ENCODE peak calls at places on chromosome 14, in ten cellular contexts. One of them, this sample, is unnamed.

GRCh38 chr14:30569216-30569902 is 10.4 kb downstream of the G2E3 start:
- DNase-seq in heart left ventricle: no peak
- DNase-seq in AG04450: no peak
- DNase-seq in fibroblast of lung: peak
- DNase-seq in dorsolateral prefrontal cortex: no peak
- DNase-seq in brain microvascular endothelial cell: no peak
- DNase-seq in transverse colon: no peak
- DNase-seq in CD4-positive, alpha-beta T cell: no peak
- DNase-seq in aorta: no peak
- DNase-seq in GM23248: no peak
- DNase-seq in this sample: no peak

GRCh38 chr14:58272589-58273372 is 25.6 kb upstream of the ARID4A start:
- DNase-seq in transverse colon: no peak
- DNase-seq in GM23248: peak
- DNase-seq in CD4-positive, alpha-beta T cell: no peak
- DNase-seq in AG04450: peak
- DNase-seq in brain microvascular endothelial cell: peak
- DNase-seq in aorta: no peak
- DNase-seq in dorsolateral prefrontal cortex: no peak
- DNase-seq in heart left ventricle: peak
- DNase-seq in fibroblast of lung: peak
- DNase-seq in this sample: no peak

GRCh38 chr14:65373011-65373670 is 39.4 kb upstream of the FUT8 start:
- DNase-seq in fibroblast of lung: no peak
- DNase-seq in dorsolateral prefrontal cortex: no peak
- DNase-seq in aorta: no peak
- DNase-seq in heart left ventricle: no peak
- DNase-seq in brain microvascular endothelial cell: no peak
- DNase-seq in AG04450: no peak
- DNase-seq in GM23248: no peak
- DNase-seq in CD4-positive, alpha-beta T cell: no peak
- DNase-seq in transverse colon: no peak
- DNase-seq in this sample: peak

GRCh38 chr14:25988536-25988935 is 609.3 kb downstream of the NOVA1 start:
- DNase-seq in CD4-positive, alpha-beta T cell: no peak
- DNase-seq in dorsolateral prefrontal cortex: no peak
- DNase-seq in fibroblast of lung: no peak
- DNase-seq in heart left ventricle: no peak
- DNase-seq in AG04450: no peak
- DNase-seq in brain microvascular endothelial cell: no peak
- DNase-seq in aorta: no peak
- DNase-seq in transverse colon: no peak
- DNase-seq in GM23248: no peak
- DNase-seq in this sample: no peak

GRCh38 chr14:39266589-39266870 is 32.8 kb downstream of the MIA2 start:
- DNase-seq in transverse colon: peak
- DNase-seq in brain microvascular endothelial cell: no peak
- DNase-seq in dorsolateral prefrontal cortex: no peak
- DNase-seq in fibroblast of lung: peak
- DNase-seq in CD4-positive, alpha-beta T cell: no peak
- DNase-seq in GM23248: peak
- DNase-seq in heart left ventricle: peak
- DNase-seq in AG04450: no peak
- DNase-seq in aorta: peak
- DNase-seq in this sample: peak

GRCh38 chr14:24013654-24014514 is 25.2 kb downstream of the DHRS4L2 start:
- DNase-seq in transverse colon: peak
- DNase-seq in heart left ventricle: peak
- DNase-seq in GM23248: peak
- DNase-seq in CD4-positive, alpha-beta T cell: peak
- DNase-seq in aorta: no peak
- DNase-seq in dorsolateral prefrontal cortex: no peak
- DNase-seq in AG04450: peak
- DNase-seq in brain microvascular endothelial cell: peak
- DNase-seq in fibroblast of lung: peak
- DNase-seq in this sample: peak

GRCh38 chr14:74816124-74816523 is 53.0 kb downstream of the YLPM1 start:
- DNase-seq in GM23248: no peak
- DNase-seq in brain microvascular endothelial cell: no peak
- DNase-seq in AG04450: no peak
- DNase-seq in transverse colon: no peak
- DNase-seq in aorta: no peak
- DNase-seq in dorsolateral prefrontal cortex: no peak
- DNase-seq in heart left ventricle: no peak
- DNase-seq in CD4-positive, alpha-beta T cell: no peak
- DNase-seq in fibroblast of lung: no peak
- DNase-seq in this sample: no peak

GRCh38 chr14:88790501-88791251 is 2.1 kb downstream of the EML5 start:
- DNase-seq in GM23248: no peak
- DNase-seq in fibroblast of lung: no peak
- DNase-seq in aorta: no peak
- DNase-seq in heart left ventricle: no peak
- DNase-seq in brain microvascular endothelial cell: no peak
- DNase-seq in dorsolateral prefrontal cortex: no peak
- DNase-seq in AG04450: no peak
- DNase-seq in CD4-positive, alpha-beta T cell: no peak
- DNase-seq in transverse colon: no peak
- DNase-seq in this sample: no peak

GRCh38 chr14:92724516-92725340 is 23.7 kb downstream of the LGMN start:
- DNase-seq in fibroblast of lung: no peak
- DNase-seq in CD4-positive, alpha-beta T cell: no peak
- DNase-seq in GM23248: no peak
- DNase-seq in dorsolateral prefrontal cortex: no peak
- DNase-seq in transverse colon: peak
- DNase-seq in brain microvascular endothelial cell: no peak
- DNase-seq in aorta: no peak
- DNase-seq in heart left ventricle: peak
- DNase-seq in AG04450: no peak
- DNase-seq in this sample: no peak

GRCh38 chr14:80095623-80096022 is 115.7 kb downstream of the DIO2 start:
- DNase-seq in dorsolateral prefrontal cortex: no peak
- DNase-seq in heart left ventricle: no peak
- DNase-seq in AG04450: peak
- DNase-seq in GM23248: peak
- DNase-seq in transverse colon: no peak
- DNase-seq in CD4-positive, alpha-beta T cell: no peak
- DNase-seq in brain microvascular endothelial cell: peak
- DNase-seq in fibroblast of lung: peak
- DNase-seq in aorta: no peak
- DNase-seq in this sample: no peak

GRCh38 chr14:56294125-56294524 is 175.9 kb downstream of the PELI2 start:
- DNase-seq in brain microvascular endothelial cell: no peak
- DNase-seq in GM23248: no peak
- DNase-seq in fibroblast of lung: no peak
- DNase-seq in AG04450: no peak
- DNase-seq in aorta: no peak
- DNase-seq in dorsolateral prefrontal cortex: no peak
- DNase-seq in CD4-positive, alpha-beta T cell: no peak
- DNase-seq in heart left ventricle: no peak
- DNase-seq in transverse colon: no peak
- DNase-seq in this sample: no peak

GRCh38 chr14:35340616-35341453 is 48.7 kb downstream of the PSMA6 start:
- DNase-seq in aorta: peak
- DNase-seq in heart left ventricle: no peak
- DNase-seq in AG04450: no peak
- DNase-seq in dorsolateral prefrontal cortex: no peak
- DNase-seq in brain microvascular endothelial cell: no peak
- DNase-seq in GM23248: no peak
- DNase-seq in CD4-positive, alpha-beta T cell: no peak
- DNase-seq in transverse colon: no peak
- DNase-seq in fibroblast of lung: no peak
- DNase-seq in this sample: peak
- H3K27ac ChIP-seq in aorta: no peak
- H3K27ac ChIP-seq in heart left ventricle: peak
- H3K27ac ChIP-seq in AG04450: no peak
- H3K27ac ChIP-seq in dorsolateral prefrontal cortex: peak
- H3K27ac ChIP-seq in brain microvascular endothelial cell: no peak
- H3K27ac ChIP-seq in GM23248: no peak
- H3K27ac ChIP-seq in CD4-positive, alpha-beta T cell: no peak
- H3K27ac ChIP-seq in transverse colon: peak
- H3K27ac ChIP-seq in fibroblast of lung: no peak
- H3K27ac ChIP-seq in this sample: peak

GRCh38 chr14:36996857-36997590 is 175.4 kb downstream of the SLC25A21 start:
- DNase-seq in heart left ventricle: no peak
- DNase-seq in GM23248: no peak
- DNase-seq in aorta: no peak
- DNase-seq in fibroblast of lung: no peak
- DNase-seq in dorsolateral prefrontal cortex: no peak
- DNase-seq in CD4-positive, alpha-beta T cell: no peak
- DNase-seq in transverse colon: no peak
- DNase-seq in brain microvascular endothelial cell: no peak
- DNase-seq in AG04450: no peak
- DNase-seq in this sample: no peak
- H3K27ac ChIP-seq in heart left ventricle: no peak
- H3K27ac ChIP-seq in GM23248: no peak
- H3K27ac ChIP-seq in aorta: no peak
- H3K27ac ChIP-seq in fibroblast of lung: no peak
- H3K27ac ChIP-seq in dorsolateral prefrontal cortex: no peak
- H3K27ac ChIP-seq in CD4-positive, alpha-beta T cell: no peak
- H3K27ac ChIP-seq in transverse colon: no peak
- H3K27ac ChIP-seq in brain microvascular endothelial cell: peak
- H3K27ac ChIP-seq in AG04450: no peak
- H3K27ac ChIP-seq in this sample: no peak

GRCh38 chr14:94558842-94559241 is 2.4 kb upstream of the SERPINA4 start:
- DNase-seq in aorta: no peak
- DNase-seq in heart left ventricle: no peak
- DNase-seq in fibroblast of lung: no peak
- DNase-seq in AG04450: no peak
- DNase-seq in brain microvascular endothelial cell: no peak
- DNase-seq in GM23248: no peak
- DNase-seq in CD4-positive, alpha-beta T cell: no peak
- DNase-seq in transverse colon: no peak
- DNase-seq in dorsolateral prefrontal cortex: no peak
- DNase-seq in this sample: no peak

GRCh38 chr14:94555991-94556390 is 5.3 kb upstream of the SERPINA4 start:
- DNase-seq in brain microvascular endothelial cell: no peak
- DNase-seq in GM23248: no peak
- DNase-seq in heart left ventricle: no peak
- DNase-seq in CD4-positive, alpha-beta T cell: no peak
- DNase-seq in transverse colon: no peak
- DNase-seq in dorsolateral prefrontal cortex: no peak
- DNase-seq in fibroblast of lung: no peak
- DNase-seq in AG04450: no peak
- DNase-seq in aorta: no peak
- DNase-seq in this sample: peak

GRCh38 chr14:94559638-94560290 is 1.5 kb upstream of the SERPINA4 start:
- DNase-seq in GM23248: no peak
- DNase-seq in transverse colon: no peak
- DNase-seq in CD4-positive, alpha-beta T cell: no peak
- DNase-seq in dorsolateral prefrontal cortex: no peak
- DNase-seq in AG04450: no peak
- DNase-seq in brain microvascular endothelial cell: no peak
- DNase-seq in heart left ventricle: no peak
- DNase-seq in aorta: no peak
- DNase-seq in fibroblast of lung: no peak
- DNase-seq in this sample: no peak

GRCh38 chr14:94560291-94560665 is 964 bp upstream of the SERPINA4 start:
- DNase-seq in brain microvascular endothelial cell: no peak
- DNase-seq in AG04450: no peak
- DNase-seq in dorsolateral prefrontal cortex: no peak
- DNase-seq in aorta: no peak
- DNase-seq in fibroblast of lung: no peak
- DNase-seq in CD4-positive, alpha-beta T cell: no peak
- DNase-seq in heart left ventricle: no peak
- DNase-seq in transverse colon: no peak
- DNase-seq in GM23248: no peak
- DNase-seq in this sample: no peak

DNA sequence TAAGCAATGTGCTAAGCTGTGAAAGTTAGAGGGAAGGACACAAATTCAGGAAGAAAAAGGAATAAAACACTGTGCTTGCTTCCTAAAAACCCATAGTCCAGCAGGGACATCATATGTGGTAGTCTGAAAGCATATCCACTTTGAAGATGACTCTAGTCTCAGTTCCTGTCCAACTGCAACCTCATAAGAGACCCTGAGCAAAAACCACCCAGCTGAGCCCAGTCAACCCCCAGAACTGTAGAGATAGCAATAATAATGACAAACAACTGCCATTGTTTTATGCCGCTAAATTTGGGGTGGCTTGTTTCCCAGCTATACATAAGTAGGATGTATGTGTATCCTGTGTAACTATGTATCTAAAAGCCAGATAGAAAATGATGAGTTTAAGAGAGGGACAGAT is 3.9 kb upstream of the SERPINA4 start:
- DNase-seq in heart left ventricle: no peak
- DNase-seq in brain microvascular endothelial cell: no peak
- DNase-seq in CD4-positive, alpha-beta T cell: no peak
- DNase-seq in GM23248: no peak
- DNase-seq in dorsolateral prefrontal cortex: no peak
- DNase-seq in aorta: no peak
- DNase-seq in fibroblast of lung: no peak
- DNase-seq in AG04450: no peak
- DNase-seq in transverse colon: no peak
- DNase-seq in this sample: no peak
- H3K27ac ChIP-seq in heart left ventricle: no peak
- H3K27ac ChIP-seq in brain microvascular endothelial cell: no peak
- H3K27ac ChIP-seq in CD4-positive, alpha-beta T cell: no peak
- H3K27ac ChIP-seq in GM23248: no peak
- H3K27ac ChIP-seq in dorsolateral prefrontal cortex: no peak
- H3K27ac ChIP-seq in aorta: no peak
- H3K27ac ChIP-seq in fibroblast of lung: no peak
- H3K27ac ChIP-seq in AG04450: no peak
- H3K27ac ChIP-seq in transverse colon: no peak
- H3K27ac ChIP-seq in this sample: no peak

GRCh38 chr14:87111741-87112140 is 881.2 kb downstream of the GALC start:
- DNase-seq in aorta: no peak
- DNase-seq in dorsolateral prefrontal cortex: peak
- DNase-seq in brain microvascular endothelial cell: no peak
- DNase-seq in transverse colon: no peak
- DNase-seq in heart left ventricle: no peak
- DNase-seq in AG04450: no peak
- DNase-seq in GM23248: no peak
- DNase-seq in fibroblast of lung: no peak
- DNase-seq in CD4-positive, alpha-beta T cell: no peak
- DNase-seq in this sample: no peak

GRCh38 chr14:87113286-87113685 is 879.7 kb downstream of the GALC start:
- DNase-seq in transverse colon: no peak
- DNase-seq in aorta: no peak
- DNase-seq in AG04450: no peak
- DNase-seq in CD4-positive, alpha-beta T cell: no peak
- DNase-seq in heart left ventricle: no peak
- DNase-seq in brain microvascular endothelial cell: no peak
- DNase-seq in fibroblast of lung: no peak
- DNase-seq in GM23248: no peak
- DNase-seq in dorsolateral prefrontal cortex: no peak
- DNase-seq in this sample: no peak

GRCh38 chr14:87109271-87109670 is 883.7 kb downstream of the GALC start:
- DNase-seq in heart left ventricle: no peak
- DNase-seq in GM23248: no peak
- DNase-seq in transverse colon: no peak
- DNase-seq in AG04450: no peak
- DNase-seq in brain microvascular endothelial cell: no peak
- DNase-seq in CD4-positive, alpha-beta T cell: no peak
- DNase-seq in dorsolateral prefrontal cortex: no peak
- DNase-seq in fibroblast of lung: no peak
- DNase-seq in aorta: no peak
- DNase-seq in this sample: no peak

GRCh38 chr14:87111141-87111540 is 881.8 kb downstream of the GALC start:
- DNase-seq in CD4-positive, alpha-beta T cell: no peak
- DNase-seq in AG04450: no peak
- DNase-seq in dorsolateral prefrontal cortex: no peak
- DNase-seq in transverse colon: no peak
- DNase-seq in heart left ventricle: no peak
- DNase-seq in GM23248: no peak
- DNase-seq in brain microvascular endothelial cell: no peak
- DNase-seq in fibroblast of lung: no peak
- DNase-seq in aorta: no peak
- DNase-seq in this sample: no peak

GRCh38 chr14:87115234-87115633 is 877.7 kb downstream of the GALC start:
- DNase-seq in AG04450: no peak
- DNase-seq in brain microvascular endothelial cell: no peak
- DNase-seq in fibroblast of lung: no peak
- DNase-seq in CD4-positive, alpha-beta T cell: no peak
- DNase-seq in aorta: no peak
- DNase-seq in transverse colon: no peak
- DNase-seq in dorsolateral prefrontal cortex: no peak
- DNase-seq in heart left ventricle: no peak
- DNase-seq in GM23248: no peak
- DNase-seq in this sample: no peak
- H3K27ac ChIP-seq in AG04450: no peak
- H3K27ac ChIP-seq in brain microvascular endothelial cell: no peak
- H3K27ac ChIP-seq in fibroblast of lung: no peak
- H3K27ac ChIP-seq in CD4-positive, alpha-beta T cell: no peak
- H3K27ac ChIP-seq in aorta: no peak
- H3K27ac ChIP-seq in transverse colon: no peak
- H3K27ac ChIP-seq in dorsolateral prefrontal cortex: no peak
- H3K27ac ChIP-seq in heart left ventricle: no peak
- H3K27ac ChIP-seq in GM23248: no peak
- H3K27ac ChIP-seq in this sample: no peak

This sample was measured in testis.